ENCODE peak calls at places on chromosome 1, in six cellular contexts. V is T1000, X is ecto neural progenitor cell, A is GM18507, Y is amniotic stem cell, I is EH. P is an unnamed sample.

GRCh38 chr1:25806418-25806817 is 6.4 kb downstream of the SELENON start:
- DNase-seq in X (no peak), V (no peak), A (no peak), Y (no peak), I (peak; percentile 46), P (no peak)

GRCh38 chr1:52887483-52887882 is 34.1 kb downstream of the ECHDC2 start:
- DNase-seq in Y (no peak), I (no peak), X (no peak), A (no peak), V (no peak), P (no peak)

GRCh38 chr1:38872401-38873026 is 634 bp downstream of the MYCBP start:
- DNase-seq in Y (no peak), I (peak; percentile 42), V (no peak), A (no peak), X (no peak), P (no peak)

GRCh38 chr1:46532095-46532494 is 19.4 kb downstream of the KNCN start:
- DNase-seq in A (no peak), X (no peak), I (no peak), V (no peak), Y (no peak), P (no peak)

GRCh38 chr1:169103443-169103842 is 3.0 kb upstream of the ATP1B1 start:
- DNase-seq in I (no peak), A (no peak), X (no peak), Y (no peak), V (no peak), P (no peak)

GRCh38 chr1:218983848-218984247 is 189.8 kb upstream of the LYPLAL1 start:
- DNase-seq in X (peak; percentile 49), V (no peak), Y (no peak), A (no peak), I (no peak), P (no peak)

GRCh38 chr1:114320586-114320985 is 166.9 kb upstream of the SYT6 start:
- DNase-seq in X (no peak), Y (peak; percentile 51), A (no peak), V (no peak), I (peak; percentile 91), P (peak; percentile 86)

GRCh38 chr1:109272831-109273547 is 10.0 kb downstream of the PSRC1 start:
- DNase-seq in A (no peak), X (no peak), I (no peak), Y (no peak), V (no peak), P (no peak)

GRCh38 chr1:92315766-92316413 is 17.0 kb downstream of the RPAP2 start:
- DNase-seq in V (no peak), X (no peak), I (no peak), A (no peak), Y (no peak), P (no peak)

GRCh38 chr1:31627930-31628421 is 10.5 kb downstream of the HCRTR1 start:
- DNase-seq in X (no peak), A (no peak), I (no peak), Y (no peak), V (no peak), P (no peak)

GRCh38 chr1:202107801-202108731 is 14.7 kb upstream of the GPR37L1 start:
- DNase-seq in A (no peak), I (no peak), Y (no peak), X (no peak), V (no peak), P (no peak)

GRCh38 chr1:220817907-220818306 is 31.2 kb downstream of the MTARC1 start:
- DNase-seq in I (peak; percentile 93), Y (no peak), X (no peak), A (no peak), V (peak; percentile 19), P (no peak)

GRCh38 chr1:92708368-92708950 is 76.4 kb downstream of the EVI5 start:
- DNase-seq in V (no peak), X (no peak), I (no peak), A (no peak), Y (no peak), P (no peak)

GRCh38 chr1:100443739-100444571 is 91.6 kb downstream of the CDC14A start:
- DNase-seq in Y (no peak), V (peak; percentile 30), I (peak; percentile 15), X (no peak), A (no peak), P (peak; percentile 44)